ENCODE peak calls at places on chromosome 7, in seven cellular contexts. One of them, this sample, is unnamed.

GRCh38 chr7:82528577-82529305 is 85.2 kb upstream of the CACNA2D1 start:
- DNase-seq in LoVo: no peak
- DNase-seq in GM03348: no peak
- DNase-seq in activated T-helper 9 cell treated with anti-CD3 and anti-CD28 coated beads, Interleukin-2, amount 50 U/mL, for 16 hours: no peak
- DNase-seq in memory B cell: no peak
- DNase-seq in A549: no peak
- DNase-seq in NCI-H1048: no peak
- DNase-seq in this sample: no peak

GRCh38 chr7:388961-389701 is 99.2 kb downstream of the FOXL3 start:
- DNase-seq in GM03348: no peak
- DNase-seq in A549: no peak
- DNase-seq in NCI-H1048: no peak
- DNase-seq in activated T-helper 9 cell treated with anti-CD3 and anti-CD28 coated beads, Interleukin-2, amount 50 U/mL, for 16 hours: no peak
- DNase-seq in memory B cell: no peak
- DNase-seq in LoVo: no peak
- DNase-seq in this sample: no peak

GRCh38 chr7:132049462-132050304 is 493.3 kb upstream of the PODXL start:
- DNase-seq in A549: peak
- DNase-seq in GM03348: peak
- DNase-seq in activated T-helper 9 cell treated with anti-CD3 and anti-CD28 coated beads, Interleukin-2, amount 50 U/mL, for 16 hours: no peak
- DNase-seq in LoVo: peak
- DNase-seq in memory B cell: no peak
- DNase-seq in NCI-H1048: no peak
- DNase-seq in this sample: no peak

GRCh38 chr7:36265720-36266119 is 112.7 kb downstream of the EEPD1 start:
- DNase-seq in NCI-H1048: no peak
- DNase-seq in A549: no peak
- DNase-seq in activated T-helper 9 cell treated with anti-CD3 and anti-CD28 coated beads, Interleukin-2, amount 50 U/mL, for 16 hours: no peak
- DNase-seq in LoVo: no peak
- DNase-seq in memory B cell: no peak
- DNase-seq in GM03348: no peak
- DNase-seq in this sample: no peak

GRCh38 chr7:87057210-87057609 is 2.2 kb downstream of the ELAPOR2 start:
- DNase-seq in memory B cell: no peak
- DNase-seq in GM03348: no peak
- DNase-seq in NCI-H1048: no peak
- DNase-seq in LoVo: no peak
- DNase-seq in activated T-helper 9 cell treated with anti-CD3 and anti-CD28 coated beads, Interleukin-2, amount 50 U/mL, for 16 hours: no peak
- DNase-seq in A549: no peak
- DNase-seq in this sample: no peak

GRCh38 chr7:130360518-130360917 is 15.9 kb downstream of the CPA5 start:
- DNase-seq in activated T-helper 9 cell treated with anti-CD3 and anti-CD28 coated beads, Interleukin-2, amount 50 U/mL, for 16 hours: no peak
- DNase-seq in NCI-H1048: no peak
- DNase-seq in memory B cell: no peak
- DNase-seq in GM03348: no peak
- DNase-seq in LoVo: no peak
- DNase-seq in A549: no peak
- DNase-seq in this sample: no peak

GRCh38 chr7:503046-503574 is 16.5 kb downstream of the PDGFA start:
- DNase-seq in memory B cell: no peak
- DNase-seq in GM03348: no peak
- DNase-seq in activated T-helper 9 cell treated with anti-CD3 and anti-CD28 coated beads, Interleukin-2, amount 50 U/mL, for 16 hours: no peak
- DNase-seq in LoVo: no peak
- DNase-seq in A549: no peak
- DNase-seq in NCI-H1048: no peak
- DNase-seq in this sample: no peak

GRCh38 chr7:93036807-93037206 is 81.0 kb downstream of the SAMD9 start:
- DNase-seq in NCI-H1048: no peak
- DNase-seq in memory B cell: no peak
- DNase-seq in A549: no peak
- DNase-seq in GM03348: no peak
- DNase-seq in activated T-helper 9 cell treated with anti-CD3 and anti-CD28 coated beads, Interleukin-2, amount 50 U/mL, for 16 hours: no peak
- DNase-seq in LoVo: peak
- DNase-seq in this sample: peak

GRCh38 chr7:105779856-105780815 is 96.3 kb downstream of the ATXN7L1 start:
- DNase-seq in memory B cell: no peak
- DNase-seq in NCI-H1048: no peak
- DNase-seq in LoVo: no peak
- DNase-seq in activated T-helper 9 cell treated with anti-CD3 and anti-CD28 coated beads, Interleukin-2, amount 50 U/mL, for 16 hours: no peak
- DNase-seq in GM03348: no peak
- DNase-seq in A549: no peak
- DNase-seq in this sample: no peak

GRCh38 chr7:134562136-134562535 is 13.2 kb downstream of the AKR1B15 start:
- DNase-seq in memory B cell: no peak
- DNase-seq in A549: no peak
- DNase-seq in LoVo: no peak
- DNase-seq in NCI-H1048: no peak
- DNase-seq in activated T-helper 9 cell treated with anti-CD3 and anti-CD28 coated beads, Interleukin-2, amount 50 U/mL, for 16 hours: no peak
- DNase-seq in GM03348: peak
- DNase-seq in this sample: no peak

GRCh38 chr7:154503962-154504550 is 451.9 kb downstream of the DPP6 start:
- DNase-seq in memory B cell: no peak
- DNase-seq in NCI-H1048: peak
- DNase-seq in A549: peak
- DNase-seq in GM03348: peak
- DNase-seq in activated T-helper 9 cell treated with anti-CD3 and anti-CD28 coated beads, Interleukin-2, amount 50 U/mL, for 16 hours: no peak
- DNase-seq in LoVo: peak
- DNase-seq in this sample: no peak

GRCh38 chr7:87918740-87919139 is 15.3 kb upstream of the ADAM22 start:
- DNase-seq in LoVo: no peak
- DNase-seq in A549: no peak
- DNase-seq in memory B cell: no peak
- DNase-seq in activated T-helper 9 cell treated with anti-CD3 and anti-CD28 coated beads, Interleukin-2, amount 50 U/mL, for 16 hours: no peak
- DNase-seq in GM03348: no peak
- DNase-seq in NCI-H1048: no peak
- DNase-seq in this sample: no peak

GRCh38 chr7:80498481-80499349 is 13.1 kb downstream of the GNAT3 start:
- DNase-seq in NCI-H1048: no peak
- DNase-seq in activated T-helper 9 cell treated with anti-CD3 and anti-CD28 coated beads, Interleukin-2, amount 50 U/mL, for 16 hours: no peak
- DNase-seq in GM03348: peak
- DNase-seq in A549: no peak
- DNase-seq in LoVo: no peak
- DNase-seq in memory B cell: no peak
- DNase-seq in this sample: no peak

GRCh38 chr7:101862280-101863220 is 45.1 kb downstream of the CUX1 start:
- DNase-seq in A549: no peak
- DNase-seq in LoVo: no peak
- DNase-seq in GM03348: no peak
- DNase-seq in activated T-helper 9 cell treated with anti-CD3 and anti-CD28 coated beads, Interleukin-2, amount 50 U/mL, for 16 hours: no peak
- DNase-seq in NCI-H1048: no peak
- DNase-seq in memory B cell: no peak
- DNase-seq in this sample: no peak

GRCh38 chr7:7554647-7555575 is 11.8 kb upstream of the MIOS start:
- DNase-seq in LoVo: no peak
- DNase-seq in memory B cell: no peak
- DNase-seq in A549: no peak
- DNase-seq in GM03348: no peak
- DNase-seq in activated T-helper 9 cell treated with anti-CD3 and anti-CD28 coated beads, Interleukin-2, amount 50 U/mL, for 16 hours: no peak
- DNase-seq in NCI-H1048: peak
- DNase-seq in this sample: no peak

GRCh38 chr7:28988818-28989595 is 30.9 kb upstream of the TRIL start:
- DNase-seq in LoVo: no peak
- DNase-seq in NCI-H1048: no peak
- DNase-seq in memory B cell: no peak
- DNase-seq in activated T-helper 9 cell treated with anti-CD3 and anti-CD28 coated beads, Interleukin-2, amount 50 U/mL, for 16 hours: no peak
- DNase-seq in A549: no peak
- DNase-seq in GM03348: peak
- DNase-seq in this sample: no peak

GRCh38 chr7:100826546-100827329 is 585 bp downstream of the EPHB4 start:
- DNase-seq in GM03348: peak
- DNase-seq in NCI-H1048: no peak
- DNase-seq in activated T-helper 9 cell treated with anti-CD3 and anti-CD28 coated beads, Interleukin-2, amount 50 U/mL, for 16 hours: no peak
- DNase-seq in A549: no peak
- DNase-seq in memory B cell: no peak
- DNase-seq in LoVo: peak
- DNase-seq in this sample: no peak

GRCh38 chr7:24341677-24342076 is 57.7 kb downstream of the NPY start:
- DNase-seq in LoVo: no peak
- DNase-seq in NCI-H1048: no peak
- DNase-seq in activated T-helper 9 cell treated with anti-CD3 and anti-CD28 coated beads, Interleukin-2, amount 50 U/mL, for 16 hours: no peak
- DNase-seq in memory B cell: no peak
- DNase-seq in A549: no peak
- DNase-seq in GM03348: no peak
- DNase-seq in this sample: no peak

GRCh38 chr7:122864016-122864415 is 22.2 kb downstream of the CADPS2 start:
- DNase-seq in activated T-helper 9 cell treated with anti-CD3 and anti-CD28 coated beads, Interleukin-2, amount 50 U/mL, for 16 hours: no peak
- DNase-seq in memory B cell: no peak
- DNase-seq in A549: no peak
- DNase-seq in LoVo: no peak
- DNase-seq in GM03348: peak
- DNase-seq in NCI-H1048: no peak
- DNase-seq in this sample: no peak